ENCODE peak calls at places on chromosomes 7 and 10, in five cellular contexts. One of them, this sample, is unnamed.

GRCh38 chr7:103718482-103719415 is 270.7 kb downstream of the RELN start:
- DNase-seq in GM10248: no peak
- DNase-seq in ELF-1: no peak
- DNase-seq in anterior cingulate cortex: no peak
- DNase-seq in IMR-90: peak
- DNase-seq in this sample: no peak

GRCh38 chr7:8125680-8126444 is 136.1 kb downstream of the ICA1 start:
- DNase-seq in GM10248: peak
- DNase-seq in ELF-1: no peak
- DNase-seq in anterior cingulate cortex: no peak
- DNase-seq in IMR-90: no peak
- DNase-seq in this sample: no peak

GRCh38 chr10:77001186-77001585 is 636.4 kb downstream of the KCNMA1 start:
- DNase-seq in GM10248: no peak
- DNase-seq in ELF-1: no peak
- DNase-seq in anterior cingulate cortex: no peak
- DNase-seq in IMR-90: no peak
- DNase-seq in this sample: no peak

GRCh38 chr7:69508736-69509135 is 89.5 kb upstream of the AUTS2 start:
- DNase-seq in GM10248: no peak
- DNase-seq in ELF-1: no peak
- DNase-seq in anterior cingulate cortex: no peak
- DNase-seq in IMR-90: no peak
- DNase-seq in this sample: no peak

GRCh38 chr7:128833148-128833938 is 3.1 kb downstream of the FLNC start:
- DNase-seq in GM10248: no peak
- DNase-seq in ELF-1: peak
- DNase-seq in anterior cingulate cortex: peak
- DNase-seq in IMR-90: peak
- DNase-seq in this sample: peak

GRCh38 chr10:101843032-101843991 is at the start of gene KCNIP2:
- DNase-seq in GM10248: peak
- DNase-seq in ELF-1: peak
- DNase-seq in anterior cingulate cortex: peak
- DNase-seq in IMR-90: no peak
- DNase-seq in this sample: no peak

GRCh38 chr10:13869295-13869664 is 282.5 kb downstream of the PRPF18 start:
- DNase-seq in GM10248: no peak
- DNase-seq in ELF-1: no peak
- DNase-seq in anterior cingulate cortex: no peak
- DNase-seq in IMR-90: no peak
- DNase-seq in this sample: no peak

GRCh38 chr7:152872745-152873118 is 113.2 kb downstream of the ACTR3B start:
- DNase-seq in GM10248: no peak
- DNase-seq in ELF-1: no peak
- DNase-seq in anterior cingulate cortex: no peak
- DNase-seq in IMR-90: no peak
- DNase-seq in this sample: no peak

GRCh38 chr10:123583639-123584418 is 82.3 kb upstream of the GPR26 start:
- DNase-seq in GM10248: peak
- DNase-seq in ELF-1: peak
- DNase-seq in anterior cingulate cortex: peak
- DNase-seq in IMR-90: peak
- DNase-seq in this sample: peak

GRCh38 chr10:44647877-44648542 is 263.1 kb upstream of the CXCL12 start:
- DNase-seq in GM10248: no peak
- DNase-seq in ELF-1: no peak
- DNase-seq in anterior cingulate cortex: no peak
- DNase-seq in IMR-90: peak
- DNase-seq in this sample: no peak

GRCh38 chr7:66146701-66147100 is 32.1 kb downstream of the CRCP start:
- DNase-seq in GM10248: no peak
- DNase-seq in ELF-1: no peak
- DNase-seq in anterior cingulate cortex: no peak
- DNase-seq in IMR-90: peak
- DNase-seq in this sample: no peak

GRCh38 chr7:41889040-41889439 is 186.2 kb upstream of the INHBA start:
- DNase-seq in GM10248: peak
- DNase-seq in ELF-1: no peak
- DNase-seq in anterior cingulate cortex: no peak
- DNase-seq in IMR-90: no peak
- DNase-seq in this sample: no peak

GRCh38 chr10:128045833-128046120 is 80.4 kb downstream of the MKI67 start:
- DNase-seq in GM10248: no peak
- DNase-seq in ELF-1: no peak
- DNase-seq in anterior cingulate cortex: no peak
- DNase-seq in IMR-90: no peak
- DNase-seq in this sample: no peak

GRCh38 chr7:82926477-82926876 is 236.2 kb downstream of the PCLO start:
- DNase-seq in GM10248: no peak
- DNase-seq in ELF-1: no peak
- DNase-seq in anterior cingulate cortex: no peak
- DNase-seq in IMR-90: no peak
- DNase-seq in this sample: no peak

GRCh38 chr10:122348951-122349361 is 25.6 kb upstream of the PLEKHA1 start:
- DNase-seq in GM10248: no peak
- DNase-seq in ELF-1: no peak
- DNase-seq in anterior cingulate cortex: no peak
- DNase-seq in IMR-90: no peak
- DNase-seq in this sample: no peak

GRCh38 chr7:2721842-2722241 is 33.8 kb downstream of the AMZ1 start:
- DNase-seq in GM10248: no peak
- DNase-seq in ELF-1: no peak
- DNase-seq in anterior cingulate cortex: no peak
- DNase-seq in IMR-90: no peak
- DNase-seq in this sample: no peak

GRCh38 chr7:153423190-153423549 is 629.0 kb upstream of the DPP6 start:
- DNase-seq in GM10248: no peak
- DNase-seq in ELF-1: no peak
- DNase-seq in anterior cingulate cortex: no peak
- DNase-seq in IMR-90: no peak
- DNase-seq in this sample: no peak

GRCh38 chr10:80163741-80164341 is 31.3 kb downstream of the PLAC9 start:
- DNase-seq in GM10248: no peak
- DNase-seq in ELF-1: no peak
- DNase-seq in anterior cingulate cortex: no peak
- DNase-seq in IMR-90: peak
- DNase-seq in this sample: peak

GRCh38 chr7:134514106-134514505 is 13.3 kb upstream of the AKR1B10 start:
- DNase-seq in GM10248: no peak
- DNase-seq in ELF-1: no peak
- DNase-seq in anterior cingulate cortex: no peak
- DNase-seq in IMR-90: no peak
- DNase-seq in this sample: no peak

GRCh38 chr7:70486977-70487376 is 645.0 kb upstream of the GALNT17 start:
- DNase-seq in GM10248: no peak
- DNase-seq in ELF-1: no peak
- DNase-seq in anterior cingulate cortex: no peak
- DNase-seq in IMR-90: no peak
- DNase-seq in this sample: peak

GRCh38 chr7:36198854-36199266 is 45.8 kb downstream of the EEPD1 start:
- DNase-seq in GM10248: no peak
- DNase-seq in ELF-1: no peak
- DNase-seq in anterior cingulate cortex: no peak
- DNase-seq in IMR-90: peak
- DNase-seq in this sample: no peak

GRCh38 chr7:117155694-117156093 is 167.2 kb downstream of the WNT2 start:
- DNase-seq in GM10248: no peak
- DNase-seq in ELF-1: no peak
- DNase-seq in anterior cingulate cortex: no peak
- DNase-seq in IMR-90: no peak
- DNase-seq in this sample: no peak

GRCh38 chr10:131657318-131657984 is 243.4 kb upstream of the PPP2R2D start:
- DNase-seq in GM10248: no peak
- DNase-seq in ELF-1: no peak
- DNase-seq in anterior cingulate cortex: no peak
- DNase-seq in IMR-90: no peak
- DNase-seq in this sample: no peak

This sample was measured in NCI-H226.